ENCODE peak calls at places on chromosomes 12 and 14, in six cellular contexts. J is ovary, D is body of pancreas, R is endothelial cell of umbilical vein, W is thyroid gland, Z is IMR-90. N is an unnamed sample.

GRCh38 chr12:130831246-130831645 is 7.8 kb downstream of the STX2 start:
- DNase-seq in J (no peak), D (no peak), R (no peak), W (no peak), Z (no peak), N (no peak)

GRCh38 chr12:78887008-78887407 is 22.4 kb downstream of the SYT1 start:
- DNase-seq in J (no peak), D (no peak), R (peak; percentile 73), W (no peak), Z (peak; percentile 80), N (no peak)

GRCh38 chr12:71063087-71063486 is 94.7 kb downstream of the TSPAN8 start:
- DNase-seq in J (no peak), D (no peak), R (no peak), W (no peak), Z (no peak), N (no peak)

GRCh38 chr14:95507701-95508103 is 8.7 kb downstream of the SYNE3 start:
- DNase-seq in J (no peak), D (peak; percentile 86), R (peak; percentile 83), W (no peak), Z (peak; percentile 75), N (no peak)

GRCh38 chr12:85130631-85131030 is 94.5 kb downstream of the LRRIQ1 start:
- DNase-seq in J (no peak), D (no peak), R (no peak), W (no peak), Z (no peak), N (no peak)

GRCh38 chr14:68295316-68295816 is 475.8 kb downstream of the RAD51B start:
- DNase-seq in J (peak; percentile 73), D (peak; percentile 65), R (no peak), W (peak; percentile 59), Z (no peak), N (no peak)

GRCh38 chr12:104630230-104630670 is 173.5 kb downstream of the CHST11 start:
- DNase-seq in J (no peak), D (no peak), R (no peak), W (no peak), Z (no peak), N (no peak)

GRCh38 chr12:77685112-77685511 is 145.6 kb upstream of the NAV3 start:
- DNase-seq in J (peak; percentile 61), D (peak; percentile 57), R (peak; percentile 80), W (peak; percentile 27), Z (peak; percentile 80), N (no peak)

GRCh38 chr12:77724367-77724957 is 106.2 kb upstream of the NAV3 start:
- DNase-seq in J (no peak), D (peak; percentile 19), R (peak; percentile 61), W (no peak), Z (peak; percentile 45), N (no peak)

GRCh38 chr14:53620325-53620716 is 336.3 kb downstream of the BMP4 start:
- DNase-seq in J (no peak), D (no peak), R (no peak), W (no peak), Z (peak; percentile 52), N (no peak)

GRCh38 chr12:10221846-10222245 is 9.2 kb downstream of the GABARAPL1 start:
- DNase-seq in J (no peak), D (no peak), R (no peak), W (no peak), Z (no peak), N (no peak)

GRCh38 chr12:10223208-10223607 is 10.5 kb downstream of the GABARAPL1 start:
- DNase-seq in J (no peak), D (no peak), R (no peak), W (no peak), Z (no peak), N (no peak)

GRCh38 chr12:10215451-10215850 is 2.8 kb downstream of the GABARAPL1 start:
- DNase-seq in J (no peak), D (no peak), R (no peak), W (no peak), Z (no peak), N (no peak)

GRCh38 chr12:10218021-10218420 is 5.3 kb downstream of the GABARAPL1 start:
- DNase-seq in J (no peak), D (no peak), R (no peak), W (no peak), Z (no peak), N (no peak)

DNA sequence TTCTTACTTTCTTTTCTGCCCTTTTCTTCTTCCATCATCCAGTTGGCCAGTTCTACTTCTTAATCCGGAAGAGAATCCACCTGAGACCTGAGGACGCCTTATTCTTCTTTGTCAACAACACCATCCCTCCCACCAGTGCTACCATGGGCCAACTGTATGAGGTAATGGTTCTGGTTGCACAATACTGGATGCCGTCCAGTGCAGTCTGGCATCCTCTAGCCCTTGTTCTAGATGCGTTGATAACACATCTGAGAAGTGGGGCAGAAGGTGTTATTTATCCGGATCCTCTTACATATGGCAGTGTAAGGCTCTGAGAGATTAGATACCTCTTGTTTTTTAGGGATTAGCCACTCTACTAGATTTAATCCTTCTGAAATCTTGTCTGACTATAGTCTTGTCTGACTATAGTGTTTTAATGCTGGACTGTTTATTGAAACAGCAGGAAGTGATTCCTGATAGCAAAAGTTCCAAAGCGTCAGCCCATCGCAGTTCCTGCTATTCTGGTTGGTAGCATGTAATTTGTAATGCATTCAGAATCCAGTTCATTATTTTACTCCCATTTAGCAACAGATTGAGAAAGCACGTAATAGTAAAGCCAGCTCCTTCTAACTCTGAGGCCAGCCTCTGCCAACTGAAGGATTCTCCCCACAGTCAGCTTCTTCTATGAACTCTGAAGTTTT is 7.9 kb downstream of the GABARAPL1 start:
- DNase-seq in J (peak; percentile 31), D (peak; percentile 88), R (peak; percentile 94), W (peak; percentile 30), Z (peak; percentile 64), N (no peak)
- H3K27ac ChIP-seq in J (no peak overlapping the region), D (peak overlapping the region; percentile 57), R (peak overlapping the region; percentile 62), W (no peak overlapping the region), Z (no peak overlapping the region), N (peak overlapping the region; percentile 47)

DNA sequence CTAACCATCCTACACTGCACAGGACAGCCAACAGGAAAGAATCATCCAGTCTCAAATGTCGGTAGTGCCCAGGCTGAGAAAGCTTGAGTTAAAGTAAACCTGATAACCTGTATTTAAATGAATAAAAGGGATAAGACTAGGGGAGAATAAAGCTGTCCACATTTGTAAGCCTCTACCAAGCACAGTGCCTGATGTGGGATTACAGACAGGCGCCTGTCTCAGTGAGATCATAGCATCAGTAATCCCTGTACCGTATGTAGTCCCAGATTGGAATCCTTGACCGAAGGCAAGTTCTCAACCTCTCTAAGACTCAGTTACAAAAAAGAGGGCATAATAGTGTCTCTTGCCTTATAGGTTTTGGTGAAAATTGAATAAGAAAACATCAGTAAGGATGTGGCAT is 59.9 kb downstream of the BICD1 start:
- DNase-seq in J (no peak), D (no peak), R (no peak), W (no peak), Z (no peak), N (no peak)
- TF ChIP-seq POLR2A in J (no peak), D (no peak), R (no peak), W (no peak), Z (no peak), N (no peak)

GRCh38 chr12:51792417-51792816 is 56.1 kb downstream of the FIGNL2 start:
- DNase-seq in J (no peak), D (no peak), R (no peak), W (no peak), Z (no peak), N (no peak)
- H3K27ac ChIP-seq in J (no peak overlapping the region), D (no peak overlapping the region), R (no peak overlapping the region), W (no peak overlapping the region), Z (no peak overlapping the region), N (no peak overlapping the region)

GRCh38 chr12:26736563-26737486 is 96.2 kb downstream of the ITPR2 start:
- DNase-seq in J (no peak), D (peak; percentile 22), R (peak; percentile 53), W (no peak), Z (peak; percentile 63), N (no peak)
- TF ChIP-seq POLR2A in J (no peak), D (no peak), R (no peak), W (no peak), Z (no peak), N (no peak)

N was measured in vagina.